ENCODE peak calls at places on chromosomes 2 and 18, in seven cellular contexts. Q, H, G, C, T, F and N are unnamed samples.

GRCh38 chr18:55054591-55054990 is 95.3 kb upstream of the CCDC68 start:
- DNase-seq in Q (no peak), H (peak), G (no peak), C (no peak), T (no peak), F (no peak), N (no peak)

GRCh38 chr2:7203056-7203467 is 285.9 kb downstream of the RNF144A start:
- DNase-seq in Q (peak), H (peak), G (peak), C (peak), T (peak), F (peak), N (no peak)

GRCh38 chr2:31319391-31320175 is 85.6 kb downstream of the EHD3 start:
- DNase-seq in Q (no peak), H (no peak), G (peak), C (peak), T (no peak), F (no peak), N (peak)

GRCh38 chr2:186348200-186348599 is 137.9 kb upstream of the ZC3H15 start:
- DNase-seq in Q (no peak), H (peak), G (no peak), C (no peak), T (no peak), F (no peak), N (no peak)

GRCh38 chr2:207750315-207750714 is 19.4 kb downstream of the FZD5 start:
- DNase-seq in Q (no peak), H (peak), G (no peak), C (no peak), T (no peak), F (no peak), N (no peak)

GRCh38 chr18:47777626-47778025 is 152.8 kb downstream of the SMAD2 start:
- DNase-seq in Q (no peak), H (no peak), G (no peak), C (no peak), T (no peak), F (no peak), N (no peak)

GRCh38 chr2:123670286-123670685 is 354.8 kb upstream of the CNTNAP5 start:
- DNase-seq in Q (no peak), H (no peak), G (no peak), C (no peak), T (no peak), F (no peak), N (no peak)

GRCh38 chr2:205352593-205352992 is 329.7 kb upstream of the NRP2 start:
- DNase-seq in Q (no peak), H (no peak), G (peak), C (no peak), T (no peak), F (no peak), N (no peak)

GRCh38 chr18:79775441-79776221 is 22.1 kb upstream of the KCNG2 start:
- DNase-seq in Q (no peak), H (no peak), G (no peak), C (no peak), T (peak), F (no peak), N (no peak)

GRCh38 chr2:240396623-240397541 is 38.6 kb upstream of the GPC1 start:
- DNase-seq in Q (no peak), H (no peak), G (peak), C (no peak), T (no peak), F (no peak), N (no peak)

GRCh38 chr2:239935789-239936758 is 89.1 kb downstream of the NDUFA10 start:
- DNase-seq in Q (no peak), H (no peak), G (no peak), C (no peak), T (peak), F (no peak), N (no peak)

GRCh38 chr2:132437852-132438649 is 21.4 kb downstream of the GPR39 start:
- DNase-seq in Q (no peak), H (no peak), G (no peak), C (no peak), T (no peak), F (no peak), N (no peak)

GRCh38 chr2:45741451-45741850 is 90.0 kb downstream of the PRKCE start:
- DNase-seq in Q (no peak), H (no peak), G (no peak), C (no peak), T (no peak), F (no peak), N (no peak)

GRCh38 chr2:206383669-206384068 is 59.7 kb upstream of the ADAM23 start:
- DNase-seq in Q (no peak), H (no peak), G (no peak), C (no peak), T (no peak), F (no peak), N (no peak)

GRCh38 chr2:201558232-201558631 is 85.1 kb downstream of the TMEM237 start:
- DNase-seq in Q (no peak), H (no peak), G (no peak), C (no peak), T (no peak), F (no peak), N (no peak)

GRCh38 chr2:176508374-176508773 is 239.1 kb downstream of the MTX2 start:
- DNase-seq in Q (no peak), H (no peak), G (no peak), C (no peak), T (no peak), F (no peak), N (no peak)

GRCh38 chr2:2057125-2057721 is 273.9 kb downstream of the MYT1L start:
- DNase-seq in Q (peak), H (peak), G (peak), C (peak), T (peak), F (no peak), N (no peak)

GRCh38 chr2:229714080-229714735 is at the start of gene DNER:
- DNase-seq in Q (no peak), H (peak), G (no peak), C (peak), T (peak), F (no peak), N (no peak)

GRCh38 chr2:231699006-231699405 is 9.3 kb upstream of the PTMA start:
- DNase-seq in Q (no peak), H (no peak), G (peak), C (no peak), T (no peak), F (no peak), N (no peak)

GRCh38 chr2:136917281-136917680 is 151.9 kb downstream of the THSD7B start:
- DNase-seq in Q (no peak), H (peak), G (no peak), C (no peak), T (no peak), F (no peak), N (no peak)

GRCh38 chr2:236501026-236501425 is 68.6 kb upstream of the ACKR3 start:
- DNase-seq in Q (no peak), H (no peak), G (no peak), C (no peak), T (no peak), F (no peak), N (no peak)

GRCh38 chr2:8574196-8575010 is 107.5 kb upstream of the ID2 start:
- DNase-seq in Q (no peak), H (peak), G (no peak), C (no peak), T (no peak), F (no peak), N (no peak)

GRCh38 chr2:17878222-17879136 is at the start of gene KCNS3:
- DNase-seq in Q (no peak), H (peak), G (peak), C (peak), T (peak), F (no peak), N (no peak)

GRCh38 chr2:85184990-85185389 is 51.8 kb downstream of the TCF7L1 start:
- DNase-seq in Q (no peak), H (no peak), G (no peak), C (no peak), T (no peak), F (no peak), N (no peak)

GRCh38 chr2:25690058-25690457 is 16.7 kb upstream of the DTNB start:
- DNase-seq in Q (no peak), H (peak), G (no peak), C (no peak), T (peak), F (no peak), N (no peak)

GRCh38 chr2:159661286-159661685 is 44.9 kb upstream of the BAZ2B start:
- DNase-seq in Q (no peak), H (no peak), G (peak), C (no peak), T (no peak), F (no peak), N (no peak)